ENCODE peak calls at places on chromosomes 11 and 22, in four cellular contexts. N is ovary, Z is AG10803, I is right atrium auricular region. Y is an unnamed sample.

GRCh38 chr11:29842061-29842460 is 174.8 kb downstream of the KCNA4 start:
- DNase-seq in N (no peak), Z (no peak), I (no peak), Y (no peak)

GRCh38 chr11:1123970-1124369 is 33.8 kb upstream of the MUC5AC start:
- DNase-seq in N (no peak), Z (no peak), I (no peak), Y (peak)

GRCh38 chr11:120448240-120448639 is 63.3 kb upstream of the GRIK4 start:
- DNase-seq in N (no peak), Z (no peak), I (no peak), Y (no peak)

GRCh38 chr11:20790622-20791021 is 121.2 kb downstream of the NELL1 start:
- DNase-seq in N (no peak), Z (no peak), I (no peak), Y (no peak)

GRCh38 chr22:28341001-28341400 is 338.6 kb downstream of the TTC28 start:
- DNase-seq in N (no peak), Z (peak), I (no peak), Y (no peak)

GRCh38 chr11:259374-259773 is 18.8 kb upstream of the NLRP6 start:
- DNase-seq in N (no peak), Z (no peak), I (no peak), Y (no peak)

GRCh38 chr11:11010624-11011127 is 152.8 kb upstream of the ZBED5 start:
- DNase-seq in N (no peak), Z (peak), I (peak), Y (no peak)

GRCh38 chr22:22936915-22937656 is 49.5 kb downstream of the IGLL5 start:
- DNase-seq in N (no peak), Z (no peak), I (no peak), Y (no peak)

GRCh38 chr22:47452184-47452583 is 689.7 kb downstream of the TBC1D22A start:
- DNase-seq in N (no peak), Z (no peak), I (no peak), Y (no peak)

GRCh38 chr11:70526116-70527045 is 128.1 kb downstream of the CTTN start:
- DNase-seq in N (no peak), Z (no peak), I (no peak), Y (no peak)

GRCh38 chr11:83865636-83866461 is 579.7 kb upstream of the CCDC90B start:
- DNase-seq in N (no peak), Z (no peak), I (no peak), Y (no peak)

GRCh38 chr11:114447444-114447843 is 8.2 kb downstream of the REXO2 start:
- DNase-seq in N (no peak), Z (peak), I (no peak), Y (no peak)

GRCh38 chr11:132822294-132822693 is 710.0 kb downstream of the OPCML start:
- DNase-seq in N (no peak), Z (no peak), I (no peak), Y (no peak)

GRCh38 chr11:62071408-62071807 is 52.4 kb upstream of the INCENP start:
- DNase-seq in N (no peak), Z (no peak), I (no peak), Y (no peak)

GRCh38 chr22:32717337-32718240 is 83.9 kb upstream of the TIMP3 start:
- DNase-seq in N (no peak), Z (no peak), I (no peak), Y (no peak)

GRCh38 chr11:47991266-47991830 is 11.0 kb downstream of the PTPRJ start:
- DNase-seq in N (no peak), Z (no peak), I (no peak), Y (no peak)

GRCh38 chr22:19501897-19502447 is 22.2 kb downstream of the CLDN5 start:
- DNase-seq in N (no peak), Z (no peak), I (no peak), Y (no peak)

GRCh38 chr11:118618991-118619375 is 11.6 kb downstream of the PHLDB1 start:
- DNase-seq in N (no peak), Z (peak), I (peak), Y (no peak)

GRCh38 chr11:92781151-92781550 is 188.3 kb upstream of the MTNR1B start:
- DNase-seq in N (no peak), Z (no peak), I (no peak), Y (no peak)

GRCh38 chr11:133895551-133895950 is 50.2 kb upstream of the SPATA19 start:
- DNase-seq in N (no peak), Z (no peak), I (peak), Y (no peak)

GRCh38 chr22:46001046-46001425 is 24.1 kb upstream of the WNT7B start:
- DNase-seq in N (no peak), Z (no peak), I (no peak), Y (no peak)

GRCh38 chr11:130070109-130070828 is 575 bp downstream of the APLP2 start:
- DNase-seq in N (peak), Z (no peak), I (no peak), Y (peak)

GRCh38 chr22:43990044-43990443 is 34.1 kb upstream of the PARVB start:
- DNase-seq in N (no peak), Z (no peak), I (no peak), Y (no peak)

GRCh38 chr22:30539368-30539767 is 7.2 kb downstream of the SEC14L6 start:
- DNase-seq in N (no peak), Z (no peak), I (no peak), Y (no peak)

GRCh38 chr11:36048496-36049247 is 104.8 kb downstream of the LDLRAD3 start:
- DNase-seq in N (no peak), Z (no peak), I (no peak), Y (no peak)

GRCh38 chr11:120759046-120759445 is 247.5 kb downstream of the GRIK4 start:
- DNase-seq in N (no peak), Z (no peak), I (no peak), Y (no peak)

GRCh38 chr11:111733009-111733408 is 33.2 kb downstream of the PPP2R1B start:
- DNase-seq in N (peak), Z (peak), I (peak), Y (no peak)

GRCh38 chr22:24772493-24773220 is 1.9 kb downstream of the PIWIL3 start:
- DNase-seq in N (no peak), Z (peak), I (no peak), Y (no peak)
- TF ChIP-seq CTCF in N (no peak), Z (peak), I (no peak), Y (peak)

DNA sequence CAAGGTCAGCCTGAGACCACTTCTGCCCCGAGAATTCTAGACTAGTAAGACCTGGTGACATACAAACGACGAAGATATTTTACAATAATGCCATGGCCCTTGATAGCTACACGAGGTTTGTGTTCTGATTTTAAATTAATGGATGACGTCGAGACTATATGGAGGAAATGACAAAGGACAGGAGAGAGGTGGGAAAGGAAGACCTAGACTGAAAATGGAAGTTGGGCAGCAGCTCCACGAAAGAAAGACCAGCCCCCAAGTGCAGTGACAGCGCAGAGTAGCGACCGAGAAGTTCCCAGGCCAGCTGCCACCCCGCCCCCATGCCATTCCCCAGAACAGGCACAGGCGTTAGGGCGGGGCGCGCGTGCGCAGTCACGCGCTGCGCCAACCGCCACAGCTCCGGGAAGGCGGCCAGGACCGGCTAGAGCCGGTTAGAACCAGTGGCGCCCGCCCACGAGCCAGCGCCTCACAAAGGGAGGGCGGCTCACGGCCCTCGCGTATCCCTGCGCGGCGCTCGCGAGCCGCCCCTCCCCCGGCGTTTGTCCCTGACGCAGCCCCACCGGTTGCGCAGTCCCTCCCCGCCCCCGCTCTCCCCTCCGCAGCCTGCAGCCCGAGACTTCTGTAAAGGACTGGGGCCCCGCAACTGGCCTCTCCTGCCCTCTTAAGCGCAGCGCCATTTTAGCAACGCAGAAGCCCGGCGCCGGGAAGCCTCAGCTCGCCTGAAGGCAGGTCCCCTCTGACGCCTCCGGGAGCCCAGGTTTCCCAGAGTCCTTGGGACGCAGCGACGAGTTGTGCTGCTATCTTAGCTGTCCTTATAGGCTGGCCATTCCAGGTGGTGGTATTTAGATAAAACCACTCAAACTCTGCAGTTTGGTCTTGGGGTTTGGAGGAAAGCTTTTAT is 1.5 kb upstream of the MALAT1 start:
- DNase-seq in N (peak), Z (peak), I (peak), Y (peak)
- TF ChIP-seq CTCF in N (peak), Z (no peak), I (no peak), Y (no peak)

GRCh38 chr11:125397421-125397820 is 98.6 kb downstream of the FEZ1 start:
- DNase-seq in N (no peak), Z (no peak), I (no peak), Y (no peak)

GRCh38 chr11:125389339-125390166 is 106.5 kb downstream of the FEZ1 start:
- DNase-seq in N (no peak), Z (no peak), I (no peak), Y (no peak)

GRCh38 chr11:125394306-125394705 is 101.8 kb downstream of the FEZ1 start:
- DNase-seq in N (no peak), Z (no peak), I (no peak), Y (no peak)

GRCh38 chr11:125390949-125391348 is 105.1 kb downstream of the FEZ1 start:
- DNase-seq in N (no peak), Z (peak), I (no peak), Y (no peak)

GRCh38 chr11:125393331-125393730 is 102.7 kb downstream of the FEZ1 start:
- DNase-seq in N (no peak), Z (no peak), I (no peak), Y (no peak)
- TF ChIP-seq CTCF in N (no peak), Z (no peak), I (no peak), Y (no peak)

GRCh38 chr11:77557553-77557952 is 32.2 kb upstream of the AQP11 start:
- DNase-seq in N (no peak), Z (no peak), I (no peak), Y (no peak)
- TF ChIP-seq CTCF in N (no peak), Z (peak), I (no peak), Y (peak)

GRCh38 chr11:15989685-15990084 is 366.7 kb downstream of the SOX6 start:
- DNase-seq in N (no peak), Z (no peak), I (no peak), Y (no peak)

GRCh38 chr11:15991174-15991655 is 365.1 kb downstream of the SOX6 start:
- DNase-seq in N (no peak), Z (no peak), I (no peak), Y (no peak)

GRCh38 chr11:15985863-15986139 is 370.5 kb downstream of the SOX6 start:
- DNase-seq in N (no peak), Z (no peak), I (no peak), Y (no peak)

GRCh38 chr11:15987044-15987443 is 369.3 kb downstream of the SOX6 start:
- DNase-seq in N (no peak), Z (no peak), I (no peak), Y (no peak)

DNA sequence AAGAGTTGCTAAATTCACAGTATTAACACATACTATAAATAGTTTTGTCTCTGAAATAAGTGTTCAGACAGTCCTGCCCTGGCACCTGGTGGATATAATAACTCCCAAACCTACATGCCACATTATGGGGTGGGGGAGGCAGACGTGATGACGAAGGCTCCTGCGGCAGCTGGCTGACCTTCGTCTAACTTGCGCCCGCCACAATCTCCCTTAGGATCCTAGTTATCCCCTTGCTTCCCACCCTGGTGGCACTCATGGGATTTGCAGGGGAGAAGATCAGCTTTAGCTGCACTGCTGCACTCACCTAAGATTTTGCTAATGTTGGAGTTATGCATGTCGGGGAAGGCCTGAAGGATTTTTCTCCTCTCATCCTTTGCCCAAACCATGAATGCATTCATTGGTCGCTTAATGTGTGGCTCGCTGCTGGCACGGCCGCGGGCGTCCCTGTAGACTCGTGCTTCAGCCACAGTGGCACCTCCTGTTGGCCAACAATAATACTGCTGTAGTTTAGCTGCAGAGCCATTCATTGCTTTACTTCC is 367.6 kb downstream of the SOX6 start:
- DNase-seq in N (no peak), Z (no peak), I (no peak), Y (no peak)
- TF ChIP-seq CTCF in N (no peak), Z (peak), I (no peak), Y (peak)

GRCh38 chr11:45045692-45046471 is 95.2 kb upstream of the TP53I11 start:
- DNase-seq in N (no peak), Z (peak), I (peak), Y (no peak)
- TF ChIP-seq CTCF in N (no peak), Z (no peak), I (no peak), Y (no peak)

DNA sequence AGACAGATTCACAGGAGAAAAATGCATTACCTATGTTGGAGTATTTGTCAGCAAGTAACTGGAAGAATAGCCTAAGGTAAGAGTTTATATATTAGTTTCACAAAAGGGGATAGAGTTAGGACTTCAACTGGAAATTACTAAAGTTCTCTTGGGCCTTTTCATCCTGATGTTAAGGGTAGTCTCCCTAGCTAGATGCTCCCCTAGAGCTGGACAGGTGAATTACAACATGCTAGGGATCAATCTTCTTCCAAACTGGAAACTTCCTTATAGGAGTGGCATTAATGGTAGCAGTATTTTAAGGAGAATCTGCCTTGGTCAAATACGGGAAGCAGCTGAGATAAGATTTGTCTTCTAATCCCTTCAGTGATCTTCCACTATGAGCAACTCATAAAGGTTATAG is 632.8 kb upstream of the RAG2 start:
- DNase-seq in N (no peak), Z (no peak), I (no peak), Y (no peak)
- TF ChIP-seq CTCF in N (no peak), Z (no peak), I (no peak), Y (peak)